ENCODE peak calls at places on chromosomes 12 and 14, in nine cellular contexts. N is H9; T is stimulated activated CD8-positive, alpha-beta memory T cell treated with anti-CD3 and anti-CD28 coated beads, Interleukin-15, amount 100 ng/mL, for 4 hours; A is naive thymus-derived CD8-positive, alpha-beta T cell; K is fibroblast of pulmonary artery; P is neuronal stem cell; Y is H4; F is stimulated activated CD4-positive, alpha-beta T cell treated with anti-CD3 and anti-CD28 coated beads, TNF-alpha, amount 100 ng/mL, for 4 hours; U is OCI-M1. S is an unnamed sample.
A peak's percentile ranks its signal among the peaks of the same experiment; 100 is the strongest.

GRCh38 chr14:86057018-86057667 is 527.2 kb downstream of the FLRT2 start:
- DNase-seq in A (no peak), N (no peak), K (peak; percentile 45), T (no peak), Y (peak; percentile 21), U (peak; percentile 49), P (no peak), F (no peak), S (no peak)

GRCh38 chr14:24171422-24172260 is at the start of gene REC8:
- DNase-seq in N (peak; percentile 100), P (peak; percentile 94), U (peak; percentile 94), Y (no peak), T (peak; percentile 43), A (peak; percentile 92), K (peak; percentile 72), F (peak; percentile 34), S (no peak)

GRCh38 chr12:124374567-124374966 is 79.7 kb downstream of the RFLNA start:
- DNase-seq in U (no peak), N (no peak), A (no peak), F (no peak), T (no peak), P (no peak), Y (no peak), K (no peak), S (no peak)

GRCh38 chr12:92039048-92039447 is 106.6 kb downstream of the BTG1 start:
- DNase-seq in T (no peak), U (no peak), N (no peak), Y (no peak), A (no peak), K (no peak), P (no peak), F (no peak), S (no peak)

GRCh38 chr14:33765251-33765650 is 185.6 kb downstream of the EGLN3 start:
- DNase-seq in T (no peak), F (no peak), U (peak; percentile 1), A (no peak), P (peak; percentile 45), N (peak; percentile 65), Y (peak; percentile 8), K (peak; percentile 83), S (no peak)

GRCh38 chr12:12943589-12944260 is 8.2 kb downstream of the GPRC5D start:
- DNase-seq in U (no peak), K (no peak), P (no peak), Y (no peak), A (no peak), T (no peak), F (no peak), N (no peak), S (no peak)

GRCh38 chr12:121958521-121959240 is 40.3 kb downstream of the CFAP251 start:
- DNase-seq in K (peak; percentile 20), P (no peak), T (no peak), F (no peak), Y (no peak), N (no peak), U (no peak), A (no peak), S (no peak)

GRCh38 chr14:92560106-92560865 is 46.7 kb downstream of the RIN3 start:
- DNase-seq in T (peak; percentile 42), Y (peak; percentile 63), N (no peak), F (peak; percentile 42), K (no peak), A (peak; percentile 74), U (no peak), P (no peak), S (no peak)

GRCh38 chr12:108235231-108235959 is 103.7 kb downstream of the CMKLR1 start:
- DNase-seq in T (no peak), N (no peak), Y (no peak), K (no peak), P (no peak), A (no peak), F (no peak), U (no peak), S (no peak)

GRCh38 chr12:46430340-46430948 is 57.9 kb upstream of the SLC38A2 start:
- DNase-seq in T (no peak), N (no peak), F (no peak), P (no peak), K (peak; percentile 92), U (peak; percentile 89), A (no peak), Y (peak; percentile 54), S (no peak)

GRCh38 chr14:105487986-105488777 is 1.5 kb downstream of the CRIP1 start:
- DNase-seq in A (peak; percentile 75), P (no peak), F (no peak), K (no peak), N (no peak), U (no peak), T (no peak), Y (no peak), S (no peak)

GRCh38 chr14:91350813-91351507 is 66.7 kb downstream of the CCDC88C start:
- DNase-seq in T (no peak), N (no peak), F (no peak), P (no peak), K (no peak), Y (no peak), A (peak; percentile 72), U (no peak), S (no peak)

GRCh38 chr14:100873083-100873482 is 30.4 kb downstream of the RTL1 start:
- DNase-seq in F (no peak), A (peak; percentile 10), T (no peak), K (no peak), N (no peak), U (no peak), P (no peak), Y (no peak), S (no peak)

GRCh38 chr14:42079911-42080310 is 473.2 kb downstream of the LRFN5 start:
- DNase-seq in A (no peak), T (no peak), N (no peak), U (no peak), P (no peak), Y (no peak), K (no peak), F (no peak), S (no peak)

GRCh38 chr12:49952396-49953055 is 2.0 kb downstream of the AQP2 start:
- DNase-seq in P (no peak), T (no peak), K (peak; percentile 12), A (peak; percentile 49), U (no peak), Y (no peak), F (no peak), N (no peak), S (no peak)

GRCh38 chr12:3256103-3256551 is 178.9 kb downstream of the TSPAN9 start:
- DNase-seq in P (no peak), N (no peak), F (no peak), K (no peak), U (no peak), A (no peak), T (no peak), Y (no peak), S (no peak)

GRCh38 chr12:76552343-76552938 is 7.1 kb downstream of the OSBPL8 start:
- DNase-seq in K (peak; percentile 31), Y (no peak), T (no peak), F (no peak), A (no peak), N (no peak), P (no peak), U (no peak), S (no peak)

GRCh38 chr12:124764870-124765570 is 98.6 kb downstream of the SCARB1 start:
- DNase-seq in Y (peak; percentile 79), U (no peak), K (peak; percentile 96), F (no peak), P (no peak), T (no peak), N (no peak), A (no peak), S (no peak)

GRCh38 chr12:112153181-112153899 is 28.0 kb downstream of the TRAFD1 start:
- DNase-seq in P (no peak), U (no peak), T (no peak), A (no peak), F (no peak), N (peak; percentile 20), Y (no peak), K (no peak), S (no peak)

S was measured in esophagus squamous epithelium.